ENCODE peak calls at places on chromosomes 16 and 17, in six cellular contexts. P is upper lobe of left lung, F is K562, Z is A549, U is GM12878, O is HepG2. L is an unnamed sample.

GRCh38 chr16:27254262-27254811 is 14.2 kb downstream of the NSMCE1 start:
- ATAC-seq in P (no peak), F (no peak), Z (no peak), U (peak), O (no peak), L (peak)

GRCh38 chr16:73601911-73602310 is 554.0 kb upstream of the ZFHX3 start:
- ATAC-seq in P (no peak), F (no peak), Z (no peak), U (peak), O (no peak), L (no peak)

GRCh38 chr17:48440660-48441059 is 10.6 kb upstream of the SKAP1 start:
- ATAC-seq in P (no peak), F (no peak), Z (no peak), U (no peak), O (no peak), L (no peak)

GRCh38 chr16:24983521-24983920 is 31.6 kb downstream of the ARHGAP17 start:
- ATAC-seq in P (no peak), F (no peak), Z (no peak), U (no peak), O (no peak), L (no peak)

GRCh38 chr17:40341808-40342574 is 22.5 kb downstream of the GJD3 start:
- ATAC-seq in P (peak), F (peak), Z (peak), U (no peak), O (peak), L (peak)

GRCh38 chr16:11521019-11521418 is 65.7 kb downstream of the LITAF start:
- ATAC-seq in P (no peak), F (no peak), Z (no peak), U (no peak), O (no peak), L (no peak)

GRCh38 chr17:17096438-17097178 is 54.4 kb downstream of the MPRIP start:
- ATAC-seq in P (no peak), F (no peak), Z (no peak), U (no peak), O (peak), L (no peak)

GRCh38 chr17:43952351-43952723 is 1.4 kb downstream of the PYY start:
- ATAC-seq in P (peak), F (peak), Z (no peak), U (no peak), O (peak), L (no peak)

GRCh38 chr17:70254735-70255460 is 85.6 kb downstream of the KCNJ2 start:
- ATAC-seq in P (no peak), F (no peak), Z (no peak), U (no peak), O (no peak), L (no peak)

GRCh38 chr17:57895382-57896060 is 45.7 kb upstream of the MRPS23 start:
- ATAC-seq in P (no peak), F (no peak), Z (no peak), U (no peak), O (no peak), L (no peak)

GRCh38 chr16:10978124-10978523 is 33.8 kb downstream of the CLEC16A start:
- ATAC-seq in P (no peak), F (no peak), Z (no peak), U (no peak), O (no peak), L (no peak)

GRCh38 chr17:38752930-38753506 is 477 bp downstream of the PSMB3 start:
- ATAC-seq in P (peak), F (peak), Z (peak), U (peak), O (peak), L (peak)

GRCh38 chr16:4298761-4299522 is 16.9 kb upstream of the GLIS2 start:
- ATAC-seq in P (peak), F (peak), Z (peak), U (no peak), O (peak), L (peak)

GRCh38 chr16:56931253-56931768 is 631 bp upstream of the HERPUD1 start:
- ATAC-seq in P (peak), F (no peak), Z (peak), U (peak), O (no peak), L (no peak)

GRCh38 chr17:3928394-3928793 is 12.1 kb upstream of the P2RX1 start:
- ATAC-seq in P (no peak), F (no peak), Z (no peak), U (no peak), O (peak), L (no peak)

GRCh38 chr17:55360971-55361370 is 60.7 kb downstream of the MMD start:
- ATAC-seq in P (no peak), F (no peak), Z (no peak), U (no peak), O (no peak), L (no peak)

GRCh38 chr17:21493993-21494392 is 117.8 kb downstream of the KCNJ12 start:
- ATAC-seq in P (no peak), F (no peak), Z (no peak), U (no peak), O (no peak), L (no peak)

GRCh38 chr17:6752068-6752909 is 3.6 kb upstream of the XAF1 start:
- ATAC-seq in P (peak), F (peak), Z (no peak), U (no peak), O (peak), L (peak)

GRCh38 chr17:45345554-45346254 is 28.9 kb upstream of the MAP3K14 start:
- ATAC-seq in P (peak), F (peak), Z (no peak), U (no peak), O (no peak), L (peak)

GRCh38 chr17:41972571-41973411 is 6.2 kb downstream of the CNP start:
- ATAC-seq in P (no peak), F (no peak), Z (peak), U (peak), O (peak), L (peak)

GRCh38 chr17:38727661-38728220 is 2.4 kb upstream of the CISD3 start:
- ATAC-seq in P (no peak), F (no peak), Z (no peak), U (no peak), O (no peak), L (no peak)

GRCh38 chr17:50093807-50094206 is 1.3 kb upstream of the PDK2 start:
- ATAC-seq in P (no peak), F (no peak), Z (no peak), U (no peak), O (no peak), L (no peak)

GRCh38 chr17:76402711-76403110 is 18.3 kb downstream of the SPHK1 start:
- ATAC-seq in P (no peak), F (no peak), Z (no peak), U (no peak), O (no peak), L (no peak)

GRCh38 chr16:28181557-28181914 is 30.2 kb downstream of the XPO6 start:
- ATAC-seq in P (peak), F (no peak), Z (peak), U (peak), O (peak), L (peak)

GRCh38 chr17:44557653-44558285 is 485 bp downstream of the FZD2 start:
- ATAC-seq in P (peak), F (no peak), Z (peak), U (peak), O (peak), L (peak)

GRCh38 chr17:7476474-7476873 is 3.0 kb downstream of the ZBTB4 start:
- ATAC-seq in P (no peak), F (peak), Z (peak), U (no peak), O (no peak), L (no peak)

GRCh38 chr16:632486-633335 is 1.9 kb downstream of the WFIKKN1 start:
- ATAC-seq in P (no peak), F (no peak), Z (no peak), U (no peak), O (no peak), L (no peak)

GRCh38 chr17:16942141-16943031 is 29.5 kb downstream of the TNFRSF13B start:
- ATAC-seq in P (no peak), F (no peak), Z (no peak), U (no peak), O (no peak), L (no peak)

GRCh38 chr17:416293-417206 is 63.9 kb upstream of the RPH3AL start:
- ATAC-seq in P (no peak), F (no peak), Z (no peak), U (peak), O (no peak), L (no peak)

GRCh38 chr16:89918453-89919347 is at the start of gene MC1R:
- ATAC-seq in P (no peak), F (peak), Z (peak), U (peak), O (peak), L (no peak)

GRCh38 chr16:14111713-14112538 is 40.8 kb downstream of the MRTFB start:
- ATAC-seq in P (no peak), F (no peak), Z (no peak), U (no peak), O (peak), L (peak)

GRCh38 chr17:27433521-27433920 is 22.7 kb upstream of the KSR1 start:
- ATAC-seq in P (peak), F (no peak), Z (no peak), U (no peak), O (no peak), L (no peak)

GRCh38 chr16:8673611-8674412 is 605 bp upstream of the ABAT start:
- ATAC-seq in P (peak), F (peak), Z (peak), U (peak), O (peak), L (peak)

GRCh38 chr16:3625911-3626732 is 14.7 kb upstream of the SLX4 start:
- ATAC-seq in P (no peak), F (peak), Z (peak), U (peak), O (peak), L (no peak)

GRCh38 chr17:44940768-44941167 is 6.8 kb downstream of the KIF18B start:
- ATAC-seq in P (no peak), F (no peak), Z (peak), U (no peak), O (no peak), L (no peak)

GRCh38 chr17:16820161-16820877 is 130.3 kb downstream of the CCDC144A start:
- ATAC-seq in P (no peak), F (no peak), Z (no peak), U (no peak), O (no peak), L (no peak)

GRCh38 chr17:164536-165235 is 16.8 kb downstream of the DOC2B start:
- ATAC-seq in P (peak), F (peak), Z (peak), U (peak), O (peak), L (peak)

GRCh38 chr16:19113577-19114358 is at the start of gene ITPRIPL2:
- ATAC-seq in P (peak), F (peak), Z (peak), U (peak), O (peak), L (peak)
- TF ChIP-seq POLR2A in P (peak), F (peak), Z (peak), U (peak), O (peak), L (peak)

GRCh38 chr17:31488264-31488981 is 96.9 kb downstream of the RAB11FIP4 start:
- ATAC-seq in P (peak), F (peak), Z (peak), U (peak), O (peak), L (no peak)

GRCh38 chr17:31488982-31489294 is 97.5 kb downstream of the RAB11FIP4 start:
- ATAC-seq in P (no peak), F (no peak), Z (no peak), U (no peak), O (peak), L (no peak)

GRCh38 chr17:31486351-31487062 is 95.0 kb downstream of the RAB11FIP4 start:
- ATAC-seq in P (no peak), F (no peak), Z (no peak), U (no peak), O (peak), L (no peak)

GRCh38 chr17:31487063-31487647 is 95.7 kb downstream of the RAB11FIP4 start:
- ATAC-seq in P (no peak), F (no peak), Z (no peak), U (no peak), O (peak), L (no peak)

GRCh38 chr17:31487648-31488263 is 96.3 kb downstream of the RAB11FIP4 start:
- ATAC-seq in P (peak), F (peak), Z (peak), U (peak), O (peak), L (peak)
- TF ChIP-seq EP300 in P (no peak), F (no peak), Z (no peak), U (no peak), O (peak), L (no peak)

GRCh38 chr16:19765860-19766553 is 47.9 kb downstream of the IQCK start:
- ATAC-seq in P (peak), F (no peak), Z (no peak), U (no peak), O (no peak), L (peak)
- H3K27ac ChIP-seq in P (no peak), F (no peak), Z (no peak), U (no peak), O (no peak), L (no peak)

GRCh38 chr16:68575082-68575481 is 36.0 kb downstream of the ZFP90 start:
- ATAC-seq in P (no peak), F (no peak), Z (no peak), U (no peak), O (no peak), L (no peak)
- TF ChIP-seq POLR2A in P (no peak), F (no peak), Z (no peak), U (no peak), O (no peak), L (no peak)

GRCh38 chr16:87762620-87763019 is 3.2 kb downstream of the KLHDC4 start:
- ATAC-seq in P (no peak), F (no peak), Z (no peak), U (no peak), O (no peak), L (no peak)
- TF ChIP-seq EP300 in P (no peak), F (no peak), Z (no peak), U (no peak), O (no peak), L (no peak)

DNA sequence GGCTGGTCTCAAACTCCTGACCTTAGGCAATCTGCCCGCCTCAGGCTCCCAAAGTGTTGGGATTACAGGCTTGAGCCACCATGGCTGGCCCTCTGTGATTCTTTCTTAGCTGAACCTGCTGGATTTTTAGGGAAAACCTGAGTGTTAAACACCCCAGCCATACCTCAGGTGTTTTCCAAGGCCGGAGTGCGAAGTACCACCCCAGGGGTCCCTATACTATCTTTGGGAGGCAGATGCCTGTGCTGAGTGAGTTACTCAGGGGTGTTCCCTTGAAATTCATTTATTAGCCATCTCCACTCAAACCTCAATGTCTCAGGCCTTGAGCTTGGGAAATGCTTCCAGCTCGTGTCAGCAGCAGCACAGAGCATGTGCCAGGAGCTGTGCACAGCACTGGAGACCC is 432.7 kb downstream of the SLC39A11 start:
- ATAC-seq in P (no peak), F (no peak), Z (no peak), U (no peak), O (no peak), L (no peak)
- H3K27ac ChIP-seq in P (no peak), F (no peak), Z (peak), U (no peak), O (no peak), L (no peak)

DNA sequence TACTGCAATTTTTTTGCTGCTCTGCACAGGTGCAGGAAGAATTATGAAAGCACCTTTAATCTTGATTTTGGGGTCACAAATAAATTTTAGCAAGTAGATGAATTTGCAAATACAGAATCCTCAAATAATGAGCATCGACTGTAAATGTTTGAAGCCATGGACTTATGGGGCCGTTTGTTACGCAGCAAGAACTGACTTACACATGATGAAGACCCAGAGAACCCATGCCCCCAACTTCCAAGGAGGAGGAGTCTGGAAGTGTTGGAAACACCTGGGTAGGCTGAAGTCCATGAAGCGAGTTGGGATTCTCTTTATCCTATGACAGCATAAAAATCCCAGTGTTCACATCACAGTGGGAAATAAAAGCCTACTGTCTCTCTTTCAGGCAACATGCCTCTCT is 176.6 kb downstream of the RBFOX3 start:
- ATAC-seq in P (no peak), F (no peak), Z (no peak), U (no peak), O (no peak), L (no peak)
- TF ChIP-seq POLR2A in P (no peak), F (no peak), Z (no peak), U (no peak), O (no peak), L (no peak)

GRCh38 chr17:80968602-80969029 is 23.0 kb upstream of the CHMP6 start:
- ATAC-seq in P (no peak), F (no peak), Z (no peak), U (no peak), O (no peak), L (peak)
- TF ChIP-seq EP300 in P (no peak), F (no peak), Z (no peak), U (no peak), O (no peak), L (no peak)

DNA sequence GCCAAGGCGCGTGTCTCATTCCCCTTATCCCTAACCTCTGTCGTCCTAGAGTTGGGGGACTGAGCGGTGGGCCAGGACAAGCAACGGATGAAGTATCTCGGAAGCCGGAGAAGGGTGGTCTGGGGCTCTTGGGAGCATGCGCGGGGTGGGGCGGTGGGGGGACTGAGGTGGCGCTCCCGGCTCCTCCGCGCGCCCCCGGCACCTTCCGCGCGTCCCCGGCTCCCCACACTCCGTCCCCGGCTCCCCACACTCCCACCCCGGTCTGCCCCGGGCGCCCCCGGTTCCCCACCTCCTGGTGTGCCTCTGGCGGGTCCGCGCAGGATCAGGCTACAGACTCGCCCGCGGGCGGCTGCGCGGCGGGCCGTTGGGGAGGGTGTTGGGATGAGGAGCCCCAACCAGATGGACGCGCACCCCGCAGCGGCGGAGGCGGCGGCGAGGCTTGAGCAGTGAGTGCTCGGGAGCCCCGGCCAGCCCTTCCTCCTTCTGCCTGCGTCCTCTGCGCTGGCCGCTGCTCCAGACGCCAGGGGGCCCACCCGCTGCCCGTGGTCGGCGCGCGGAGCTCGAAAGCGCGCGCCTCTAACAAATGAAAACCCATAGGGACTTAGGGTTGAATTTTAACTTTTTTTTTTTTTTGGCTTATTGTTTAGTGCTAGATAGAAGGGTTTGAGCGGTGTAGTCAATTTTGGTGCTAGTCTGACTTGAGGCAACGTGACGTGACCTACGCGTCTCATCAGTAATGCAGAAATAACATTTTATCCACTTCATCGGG is 5.6 kb upstream of the CRYM start:
- ATAC-seq in P (peak), F (peak), Z (peak), U (no peak), O (peak), L (peak)
- H3K27ac ChIP-seq in P (no peak), F (no peak), Z (peak), U (no peak), O (no peak), L (peak)

L was measured in gastroesophageal sphincter.